ENCODE peak calls at places on chromosomes 11 and 22, in five cellular contexts. X is GM12878, G is GM12891, S is HepG2, B is SK-N-SH. Y is an unnamed sample.

GRCh38 chr22:39028281-39028680 is 7.4 kb downstream of the APOBEC3D start:
- DNase-seq in X (no peak), G (no peak), S (no peak), B (no peak), Y (no peak)

GRCh38 chr22:46764779-46765485 is 2.5 kb downstream of the TBC1D22A start:
- DNase-seq in X (no peak), G (no peak), S (no peak), B (no peak), Y (no peak)

GRCh38 chr11:101288392-101288791 is 158.8 kb upstream of the PGR start:
- DNase-seq in X (no peak), G (no peak), S (no peak), B (no peak), Y (no peak)

GRCh38 chr11:96105944-96106343 is 182.0 kb upstream of the MTMR2 start:
- DNase-seq in X (no peak), G (no peak), S (no peak), B (no peak), Y (no peak)

GRCh38 chr22:20738394-20739089 is 35.4 kb upstream of the SERPIND1 start:
- DNase-seq in X (no peak), G (no peak), S (no peak), B (no peak), Y (no peak)

GRCh38 chr11:87926250-87926970 is 248.8 kb downstream of the RAB38 start:
- DNase-seq in X (no peak), G (no peak), S (no peak), B (no peak), Y (no peak)

GRCh38 chr11:111632798-111633197 is 30.5 kb downstream of the SIK2 start:
- DNase-seq in X (no peak), G (no peak), S (no peak), B (peak), Y (no peak)

GRCh38 chr11:70758206-70758605 is 359.9 kb downstream of the CTTN start:
- DNase-seq in X (no peak), G (no peak), S (no peak), B (no peak), Y (no peak)

GRCh38 chr11:34655335-34656008 is 34.6 kb downstream of the EHF start:
- DNase-seq in X (no peak), G (no peak), S (peak), B (no peak), Y (no peak)

GRCh38 chr11:65418431-65418680 is 4.2 kb upstream of the NEAT1 start:
- DNase-seq in X (no peak), G (no peak), S (no peak), B (no peak), Y (no peak)

GRCh38 chr11:78039919-78040671 is 17.0 kb upstream of the KCTD14 start:
- DNase-seq in X (no peak), G (peak), S (peak), B (peak), Y (peak)

DNA sequence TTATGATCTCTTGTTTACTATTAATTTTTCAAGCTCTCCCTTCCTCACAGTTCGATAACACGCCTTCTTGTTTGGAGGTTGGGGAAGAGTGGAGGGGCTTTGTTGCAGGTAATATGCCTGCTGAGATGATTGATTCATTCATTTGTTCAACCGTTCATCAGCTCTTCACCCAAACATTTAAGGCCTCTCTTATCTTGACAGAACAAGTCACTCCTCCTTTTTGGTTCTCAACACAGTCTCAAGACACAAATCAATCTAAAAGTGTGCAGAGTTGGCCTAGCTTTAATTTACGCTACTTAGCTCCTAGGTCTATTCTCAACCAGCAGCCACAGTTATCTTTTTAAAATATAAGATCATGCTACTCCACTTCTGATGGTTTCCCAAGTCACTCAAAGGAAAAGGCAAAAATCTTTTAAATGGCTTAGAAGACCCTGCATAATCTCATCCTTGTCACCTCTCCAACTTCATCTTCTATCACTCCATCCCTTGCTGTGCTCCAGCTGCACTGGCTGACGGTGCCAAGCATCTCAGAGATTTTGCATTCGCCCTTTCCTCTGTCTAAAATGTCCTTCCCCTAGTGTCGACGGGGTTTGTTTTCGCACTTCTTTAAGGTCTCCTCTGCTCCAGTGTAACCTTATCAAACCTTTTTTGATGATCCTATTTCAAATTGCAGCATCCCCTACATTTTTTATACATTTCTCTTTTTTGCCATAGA is 60.3 kb downstream of the AMBRA1 start:
- DNase-seq in X (no peak), G (no peak), S (no peak), B (no peak), Y (no peak)
- TF ChIP-seq TAF1 in X (no peak), G (no peak), S (no peak), B (no peak), Y (no peak)

GRCh38 chr11:33635161-33635560 is 65.5 kb downstream of the C11orf91 start:
- DNase-seq in X (no peak), G (no peak), S (no peak), B (no peak), Y (no peak)
- TF ChIP-seq TAF1 in X (no peak), G (no peak), S (no peak), B (no peak), Y (no peak)

GRCh38 chr22:28883917-28884753 is 763 bp downstream of the ZNRF3 start:
- DNase-seq in X (no peak), G (peak), S (no peak), B (peak), Y (no peak)
- TF ChIP-seq TAF1 in X (no peak), G (no peak), S (peak), B (no peak), Y (no peak)

DNA sequence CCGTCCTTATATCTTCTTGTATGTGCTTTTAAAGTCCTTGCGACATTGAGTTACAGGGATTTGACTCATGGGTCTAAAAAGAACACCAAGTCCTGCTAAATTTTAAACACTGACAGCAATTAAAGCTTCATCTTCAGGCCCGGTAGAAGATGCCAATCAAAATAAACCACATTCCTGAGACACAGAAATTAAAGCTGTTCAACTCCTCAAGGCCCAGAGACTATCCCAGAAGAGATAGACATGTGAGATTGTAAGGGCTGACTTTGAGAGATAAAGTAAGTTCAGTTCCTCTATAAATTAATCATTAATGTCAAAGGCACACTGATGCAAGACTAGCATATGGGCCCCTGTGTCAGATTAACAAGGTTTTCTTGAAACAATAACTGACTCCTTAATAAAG is 49.8 kb downstream of the OSBPL5 start:
- DNase-seq in X (no peak), G (no peak), S (no peak), B (no peak), Y (no peak)
- TF ChIP-seq TAF1 in X (no peak), G (no peak), S (no peak), B (no peak), Y (no peak)

GRCh38 chr11:107468596-107468995 is 11.0 kb upstream of the CWF19L2 start:
- DNase-seq in X (no peak), G (no peak), S (no peak), B (peak), Y (no peak)
- TF ChIP-seq TAF1 in X (no peak), G (no peak), S (no peak), B (no peak), Y (no peak)